ENCODE peak calls at places on chromosomes 4 and X, in ten cellular contexts. D is GM23338, J is neural crest cell, C is cardiac muscle cell, O is upper lobe of right lung, L is GM06990, K is left ventricle myocardium inferior, R is astrocyte of the spinal cord, W is heart right ventricle, U is foreskin fibroblast. X is an unnamed sample.

GRCh38 chr4:8278421-8279287 is 9.1 kb downstream of the HTRA3 start:
- DNase-seq in U (peak; percentile 86), C (peak; percentile 95), O (peak; percentile 53), D (no peak), L (no peak), W (no peak), K (peak; percentile 38), J (no peak), R (peak; percentile 83), X (peak; percentile 67)

GRCh38 chrX:13742397-13743176 is 8.0 kb downstream of the OFD1 start:
- DNase-seq in C (peak; percentile 18), W (no peak), J (no peak), U (no peak), D (peak; percentile 16), K (no peak), O (no peak), R (no peak), L (peak; percentile 74), X (no peak)

GRCh38 chrX:154138857-154139256 is 5.2 kb upstream of the OPN1LW start:
- DNase-seq in R (no peak), L (no peak), J (no peak), D (no peak), W (no peak), K (no peak), U (no peak), C (no peak), O (no peak), X (no peak)

GRCh38 chr4:150178161-150178560 is 99.9 kb downstream of the DCLK2 start:
- DNase-seq in R (peak; percentile 56), C (no peak), K (no peak), O (no peak), U (no peak), W (no peak), D (no peak), J (no peak), L (no peak), X (no peak)

GRCh38 chr4:38013461-38014366 is 53.5 kb downstream of the PTTG2 start:
- DNase-seq in C (peak; percentile 47), D (no peak), R (peak; percentile 76), L (no peak), J (no peak), W (peak; percentile 67), U (no peak), O (no peak), K (peak; percentile 76), X (no peak)

GRCh38 chr4:140256335-140256734 is 102.4 kb upstream of the MAML3 start:
- DNase-seq in O (no peak), J (no peak), L (no peak), R (no peak), D (no peak), U (peak; percentile 81), W (no peak), K (no peak), C (no peak), X (no peak)

GRCh38 chrX:148043456-148043855 is 62.3 kb downstream of the FMR1NB start:
- DNase-seq in D (no peak), J (no peak), L (no peak), W (no peak), R (peak; percentile 19), C (peak; percentile 10), O (no peak), U (no peak), K (no peak), X (no peak)

GRCh38 chrX:101078716-101079115 is at the start of gene TMEM35A:
- DNase-seq in K (no peak), U (peak; percentile 48), J (peak; percentile 2), L (no peak), W (no peak), O (no peak), D (peak; percentile 70), R (peak; percentile 16), C (peak; percentile 38), X (no peak)

GRCh38 chr4:36399762-36400353 is 118.4 kb downstream of the DTHD1 start:
- DNase-seq in L (peak; percentile 20), W (peak; percentile 9), K (no peak), U (no peak), R (peak; percentile 41), J (peak; percentile 26), D (peak; percentile 46), O (no peak), C (peak; percentile 7), X (no peak)

GRCh38 chrX:66766318-66766717 is 127.4 kb upstream of the EDA2R start:
- DNase-seq in W (no peak), L (no peak), K (no peak), O (no peak), J (no peak), U (no peak), R (no peak), C (no peak), D (no peak), X (no peak)

GRCh38 chrX:66756717-66757116 is 117.8 kb upstream of the EDA2R start:
- DNase-seq in R (no peak), U (no peak), J (no peak), W (no peak), L (no peak), C (no peak), O (no peak), K (no peak), D (no peak), X (no peak)

DNA sequence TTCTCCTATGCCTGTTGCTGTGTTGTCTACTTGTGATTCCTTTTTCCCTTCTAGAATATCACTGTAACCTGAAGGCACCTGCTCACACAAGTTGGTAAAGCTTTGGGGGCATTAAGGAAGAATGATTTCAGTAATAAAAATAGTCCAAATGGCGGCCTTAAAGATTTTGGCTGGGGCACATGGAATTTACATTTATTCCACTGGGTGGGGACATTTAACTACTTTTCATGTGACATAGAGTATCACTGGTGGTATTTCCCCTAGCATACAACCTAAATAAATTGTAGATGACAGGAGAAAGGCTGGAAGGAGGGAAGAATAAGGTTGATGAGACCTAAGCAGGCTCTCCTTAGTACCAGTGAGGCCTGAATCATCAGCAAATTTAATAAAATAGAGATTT is 121.8 kb upstream of the EDA2R start:
- DNase-seq in J (no peak), R (no peak), W (no peak), L (no peak), O (no peak), U (no peak), K (no peak), D (peak; percentile 18), C (no peak), X (no peak)
- TF ChIP-seq CTCF in J (peak; percentile 45), R (no peak), W (no peak), L (no peak), O (no peak), U (no peak), K (peak; percentile 19), D (peak; percentile 33), C (no peak), X (no peak)

GRCh38 chr4:57100979-57101629 is 9.1 kb downstream of the IGFBP7 start:
- DNase-seq in D (no peak), W (no peak), R (peak; percentile 10), C (peak; percentile 49), K (no peak), L (no peak), O (no peak), J (no peak), U (peak; percentile 32), X (no peak)

GRCh38 chr4:57099363-57099762 is 10.8 kb downstream of the IGFBP7 start:
- DNase-seq in U (no peak), K (no peak), W (no peak), D (no peak), C (no peak), R (no peak), J (no peak), O (no peak), L (no peak), X (no peak)

GRCh38 chr4:57102050-57102564 is 8.1 kb downstream of the IGFBP7 start:
- DNase-seq in C (peak; percentile 98), L (no peak), J (no peak), D (no peak), R (peak; percentile 94), U (peak; percentile 89), K (peak; percentile 57), W (peak; percentile 92), O (no peak), X (no peak)

GRCh38 chr4:57104706-57105560 is 5.3 kb downstream of the IGFBP7 start:
- DNase-seq in C (peak; percentile 36), D (no peak), K (no peak), R (peak; percentile 7), W (no peak), U (no peak), J (no peak), L (no peak), O (no peak), X (no peak)

GRCh38 chr4:57103051-57103450 is 7.1 kb downstream of the IGFBP7 start:
- DNase-seq in R (peak; percentile 28), J (no peak), L (no peak), D (peak; percentile 20), U (no peak), O (no peak), C (peak; percentile 62), K (peak; percentile 53), W (peak; percentile 57), X (no peak)
- TF ChIP-seq CTCF in R (no peak), J (no peak), L (no peak), D (no peak), U (no peak), O (no peak), C (no peak), K (no peak), W (no peak), X (no peak)

GRCh38 chr4:20305976-20306375 is 54.3 kb downstream of the SLIT2 start:
- DNase-seq in L (no peak), R (peak; percentile 32), K (no peak), O (no peak), J (no peak), D (peak; percentile 32), C (peak; percentile 64), W (no peak), U (no peak), X (no peak)
- TF ChIP-seq CTCF in L (peak; percentile 14), R (peak; percentile 30), K (no peak), O (peak; percentile 22), J (peak; percentile 39), D (peak; percentile 40), C (peak; percentile 45), W (no peak), U (peak; percentile 26), X (peak; percentile 45)

GRCh38 chr4:3766207-3766790 is at the start of gene ADRA2C:
- DNase-seq in J (peak; percentile 26), U (no peak), R (no peak), D (peak; percentile 51), W (peak; percentile 13), C (peak; percentile 12), O (no peak), L (no peak), K (no peak), X (no peak)

GRCh38 chr4:3766791-3767561 is 791 bp downstream of the ADRA2C start:
- DNase-seq in L (no peak), D (peak; percentile 89), O (no peak), R (peak; percentile 3), U (no peak), J (peak; percentile 22), K (no peak), C (no peak), W (no peak), X (no peak)

GRCh38 chr4:3769642-3770184 is 3.5 kb downstream of the ADRA2C start:
- DNase-seq in L (no peak), J (no peak), K (no peak), W (no peak), D (no peak), O (no peak), U (no peak), C (no peak), R (no peak), X (no peak)

GRCh38 chr4:3768842-3769641 is 2.9 kb downstream of the ADRA2C start:
- DNase-seq in C (no peak), L (no peak), D (no peak), R (no peak), O (no peak), K (no peak), J (peak; percentile 25), U (no peak), W (no peak), X (no peak)

GRCh38 chr4:3767569-3768288 is 1.5 kb downstream of the ADRA2C start:
- DNase-seq in O (no peak), C (peak; percentile 15), L (no peak), K (no peak), U (no peak), R (peak; percentile 2), D (peak; percentile 79), J (no peak), W (no peak), X (no peak)
- TF ChIP-seq CTCF in O (no peak), C (peak; percentile 10), L (no peak), K (peak; percentile 39), U (no peak), R (no peak), D (peak; percentile 48), J (peak; percentile 56), W (peak; percentile 11), X (no peak)

X was measured in AG09319.